ENCODE peak calls at places on chromosomes 5 and 9, in ten cellular contexts. J is adipocyte; Q is endothelial cell; U is activated T-helper 1 cell treated with anti-CD3 and anti-CD28 coated beads, Interleukin-12 subunit alpha, Interleukin-12 subunit beta, Interleukin-2, Interleukin-4 antibody, amounts not matched to agents 30 ng/mL and 10 ng/mL and 1 ng/mL, durations not matched to agents 14 hours and 24 hours and 36 hours; K is NCI-H82; F is amniotic stem cell; E is sigmoid colon; T is HT-29; C is AG09319; Y is right atrium auricular region. L is an unnamed sample.

GRCh38 chr5:147759441-147759840 is 23.1 kb downstream of the JAKMIP2 start:
- DNase-seq in C (no peak), Q (no peak), F (no peak), K (no peak), T (no peak), J (no peak), E (no peak), U (no peak), Y (no peak), L (no peak)

GRCh38 chr9:69115621-69116020 is 58.5 kb upstream of the TJP2 start:
- DNase-seq in E (no peak), F (no peak), C (peak), Q (no peak), Y (no peak), K (no peak), J (peak), T (no peak), U (no peak), L (no peak)

GRCh38 chr5:27311544-27311943 is 273.2 kb upstream of the CDH9 start:
- DNase-seq in K (no peak), T (no peak), U (no peak), E (no peak), Y (no peak), C (no peak), J (peak), Q (no peak), F (no peak), L (no peak)

GRCh38 chr9:114906922-114907571 is 23.3 kb downstream of the TNFSF8 start:
- DNase-seq in K (peak), E (no peak), Q (peak), Y (no peak), C (no peak), T (peak), F (no peak), J (peak), U (no peak), L (peak)

GRCh38 chr5:65674749-65675148 is 47.2 kb downstream of the SGTB start:
- DNase-seq in T (no peak), J (peak), Y (no peak), E (no peak), U (no peak), K (no peak), Q (no peak), F (no peak), C (no peak), L (no peak)

GRCh38 chr9:76756273-76756650 is 8.0 kb upstream of the PCA3 start:
- DNase-seq in T (peak), K (peak), C (no peak), F (no peak), Y (no peak), Q (peak), U (no peak), J (peak), E (peak), L (peak)

GRCh38 chr5:144405986-144406385 is 235.3 kb downstream of the KCTD16 start:
- DNase-seq in J (no peak), U (no peak), E (no peak), K (peak), Y (no peak), F (no peak), C (no peak), T (no peak), Q (no peak), L (no peak)

GRCh38 chr5:111135946-111136345 is 43.8 kb downstream of the WDR36 start:
- DNase-seq in T (no peak), E (no peak), Y (no peak), J (peak), K (no peak), F (peak), Q (no peak), U (no peak), C (no peak), L (no peak)

GRCh38 chr9:118522093-118523028 is 818.2 kb downstream of the TLR4 start:
- DNase-seq in E (no peak), Q (peak), U (no peak), J (peak), F (peak), T (peak), C (peak), K (peak), Y (no peak), L (no peak)

GRCh38 chr5:127564002-127564769 is 46.7 kb downstream of the PRRC1 start:
- DNase-seq in E (no peak), C (peak), J (peak), Q (peak), F (no peak), T (peak), Y (no peak), K (peak), U (peak), L (peak)

GRCh38 chr5:43603535-43604363 is 769 bp downstream of the NNT start:
- DNase-seq in F (no peak), K (peak), C (no peak), T (peak), Q (peak), Y (peak), J (peak), U (peak), E (peak), L (peak)

GRCh38 chr5:91373016-91373415 is 10.1 kb downstream of the ARRDC3 start:
- DNase-seq in F (no peak), Y (no peak), K (no peak), J (no peak), Q (no peak), T (no peak), U (no peak), E (no peak), C (no peak), L (no peak)

GRCh38 chr9:37675661-37676060 is 24.9 kb downstream of the FRMPD1 start:
- DNase-seq in J (no peak), F (no peak), T (no peak), U (no peak), K (no peak), Q (no peak), C (no peak), E (no peak), Y (no peak), L (no peak)

GRCh38 chr9:114166606-114167572 is 11.6 kb downstream of the COL27A1 start:
- DNase-seq in U (no peak), Y (no peak), J (no peak), E (no peak), Q (no peak), K (no peak), F (no peak), C (no peak), T (no peak), L (no peak)

GRCh38 chr9:22682536-22683392 is 236.1 kb downstream of the DMRTA1 start:
- DNase-seq in U (no peak), Q (no peak), F (peak), T (no peak), C (peak), E (no peak), Y (no peak), J (peak), K (no peak), L (no peak)

GRCh38 chr5:177175336-177175735 is 41.8 kb downstream of the NSD1 start:
- DNase-seq in C (no peak), E (no peak), T (no peak), F (no peak), Y (peak), K (no peak), U (no peak), Q (no peak), J (no peak), L (no peak)

GRCh38 chr5:67774153-67774552 is 441.4 kb upstream of the PIK3R1 start:
- DNase-seq in U (no peak), E (no peak), F (no peak), T (peak), C (no peak), Y (peak), K (no peak), Q (no peak), J (peak), L (no peak)

GRCh38 chr5:102048940-102049339 is 247.1 kb downstream of the SLCO4C1 start:
- DNase-seq in Y (no peak), U (no peak), J (no peak), Q (no peak), T (peak), K (peak), C (no peak), F (no peak), E (no peak), L (no peak)

GRCh38 chr9:81776834-81777233 is 87.5 kb upstream of the TLE1 start:
- DNase-seq in U (no peak), K (no peak), T (no peak), E (no peak), Q (no peak), Y (no peak), C (no peak), F (no peak), J (no peak), L (no peak)

GRCh38 chr9:33024126-33024965 is 727 bp upstream of the DNAJA1 start:
- DNase-seq in Y (no peak), Q (no peak), J (peak), E (peak), C (no peak), T (peak), U (no peak), K (peak), F (no peak), L (no peak)

GRCh38 chr5:139646912-139647391 is 1.2 kb upstream of the CXXC5 start:
- DNase-seq in E (peak), T (no peak), Q (no peak), F (no peak), C (no peak), J (no peak), U (no peak), K (peak), Y (no peak), L (no peak)

GRCh38 chr9:80197661-80198060 is 625.9 kb downstream of the TLE4 start:
- DNase-seq in E (no peak), T (no peak), F (no peak), K (no peak), U (no peak), Y (no peak), C (no peak), Q (no peak), J (peak), L (no peak)

GRCh38 chr5:172454355-172455086 is at the start of gene SH3PXD2B:
- DNase-seq in F (no peak), K (peak), E (peak), Y (no peak), Q (peak), J (peak), U (peak), C (no peak), T (peak), L (peak)

GRCh38 chr5:1106385-1107166 is 5.3 kb downstream of the SLC12A7 start:
- DNase-seq in Y (no peak), K (no peak), J (no peak), F (no peak), Q (no peak), U (no peak), T (peak), C (no peak), E (no peak), L (no peak)

GRCh38 chr9:98287383-98287782 is 31.9 kb upstream of the TBC1D2 start:
- DNase-seq in U (no peak), E (no peak), J (no peak), C (no peak), F (no peak), K (peak), T (peak), Y (no peak), Q (peak), L (no peak)

GRCh38 chr5:135091286-135091685 is 57.3 kb upstream of the PITX1 start:
- DNase-seq in E (no peak), T (no peak), F (no peak), Q (no peak), J (no peak), K (no peak), C (no peak), U (no peak), Y (no peak), L (no peak)